ENCODE peak calls at places on chromosomes 16 and 17, in eight cellular contexts. J is NCI-H1105; A is mucosa of gallbladder; C is stimulated activated CD8-positive, alpha-beta memory T cell treated with anti-CD3 and anti-CD28 coated beads, Interleukin-4, amount 100 ng/mL, for 48 hours; M is epithelial cell of proximal tubule; R is NCI-H1092; O is HFFc6; F is RCC 7860. T is an unnamed sample.

GRCh38 chr17:40718904-40719303 is 15.4 kb upstream of the KRT24 start:
- DNase-seq in R (no peak), C (no peak), O (no peak), M (no peak), A (no peak), J (no peak), F (no peak), T (peak)

GRCh38 chr16:1300664-1301476 is 8.6 kb upstream of the UBE2I start:
- DNase-seq in O (peak), C (peak), J (no peak), R (peak), M (no peak), A (peak), F (peak), T (no peak)

GRCh38 chr17:48153711-48154642 is 46.4 kb downstream of the SNX11 start:
- DNase-seq in J (peak), R (peak), O (no peak), M (peak), A (peak), F (no peak), C (peak), T (peak)

GRCh38 chr17:55609737-55610201 is 98.5 kb upstream of the SMIM36 start:
- DNase-seq in R (no peak), O (peak), J (no peak), A (peak), M (no peak), C (no peak), F (peak), T (peak)

GRCh38 chr17:5837055-5837491 is 233.1 kb upstream of the WSCD1 start:
- DNase-seq in C (no peak), O (peak), R (no peak), A (no peak), F (peak), J (no peak), M (no peak), T (peak)

GRCh38 chr17:28745052-28745776 is 1.4 kb downstream of the TRAF4 start:
- DNase-seq in F (peak), R (peak), A (no peak), J (peak), O (no peak), M (no peak), C (no peak), T (peak)

GRCh38 chr17:38568845-38569510 is 36.8 kb downstream of the SRCIN1 start:
- DNase-seq in M (no peak), O (no peak), R (peak), A (no peak), F (no peak), J (no peak), C (no peak), T (no peak)

GRCh38 chr17:7515912-7516610 is 31.9 kb downstream of the POLR2A start:
- DNase-seq in O (no peak), F (no peak), A (peak), M (no peak), R (no peak), C (no peak), J (no peak), T (peak)

GRCh38 chr17:55442462-55442861 is 20.8 kb upstream of the MMD start:
- DNase-seq in M (no peak), O (no peak), F (no peak), J (no peak), A (no peak), R (no peak), C (no peak), T (no peak)

GRCh38 chr16:30185683-30186421 is 2.5 kb downstream of the CORO1A start:
- DNase-seq in R (no peak), M (no peak), F (no peak), C (peak), J (no peak), A (peak), O (no peak), T (no peak)

GRCh38 chr16:85555549-85556455 is 57.3 kb upstream of the GSE1 start:
- DNase-seq in C (peak), R (peak), F (peak), O (no peak), M (no peak), A (no peak), J (peak), T (no peak)

GRCh38 chr17:65013613-65014391 is 42.7 kb downstream of the GNA13 start:
- DNase-seq in C (peak), A (no peak), O (peak), M (peak), F (peak), J (no peak), R (no peak), T (peak)

GRCh38 chr17:6894206-6894528 is 62.6 kb upstream of the TEKT1 start:
- DNase-seq in J (peak), O (no peak), C (peak), M (no peak), A (no peak), F (no peak), R (no peak), T (no peak)

T was measured in astrocyte.